ENCODE peak calls at places on chromosomes 12 and 14, in nine cellular contexts. N is neural progenitor cell; V is psoas muscle; E is pancreas; F is fibroblast of lung; J is CD4-positive, alpha-beta memory T cell; T is dorsolateral prefrontal cortex; X is Karpas-422; K is naive thymus-derived CD4-positive, alpha-beta T cell. B is an unnamed sample.

GRCh38 chr12:47686645-47687240 is 19.1 kb downstream of the RPAP3 start:
- DNase-seq in J (peak; percentile 22), E (no peak), N (peak; percentile 40), X (peak; percentile 75), V (no peak), F (peak; percentile 45), T (no peak), K (peak; percentile 48), B (no peak)

GRCh38 chr14:76581592-76581991 is 179.7 kb upstream of the VASH1 start:
- DNase-seq in V (no peak), E (no peak), X (no peak), J (no peak), N (no peak), K (no peak), T (no peak), F (no peak), B (no peak)

GRCh38 chr12:76341436-76342030 is 6.7 kb downstream of the BBS10 start:
- DNase-seq in T (no peak), X (no peak), F (peak; percentile 74), V (no peak), E (no peak), K (no peak), J (no peak), N (no peak), B (no peak)

GRCh38 chr12:132433641-132434395 is 56.1 kb upstream of the FBRSL1 start:
- DNase-seq in F (no peak), X (no peak), K (no peak), J (no peak), N (no peak), E (peak; percentile 73), T (no peak), V (no peak), B (no peak)

GRCh38 chr14:91177073-91177796 is 63.4 kb downstream of the DGLUCY start:
- DNase-seq in K (peak; percentile 74), E (no peak), N (peak; percentile 69), F (peak; percentile 58), V (peak; percentile 44), X (peak; percentile 92), T (no peak), J (peak; percentile 75), B (no peak)

GRCh38 chr12:81627336-81628189 is 131.6 kb downstream of the PPFIA2 start:
- DNase-seq in X (peak; percentile 70), F (peak; percentile 51), T (no peak), V (no peak), K (no peak), E (no peak), J (no peak), N (peak; percentile 63), B (no peak)

GRCh38 chr12:119241049-119241448 is 62.3 kb downstream of the HSPB8 start:
- DNase-seq in K (no peak), F (no peak), V (no peak), J (no peak), E (no peak), T (no peak), X (no peak), N (no peak), B (peak; percentile 8)

GRCh38 chr12:19546027-19546426 is 106.7 kb downstream of the AEBP2 start:
- DNase-seq in X (no peak), V (peak; percentile 20), K (no peak), J (no peak), E (no peak), N (no peak), F (peak; percentile 29), T (no peak), B (no peak)

GRCh38 chr12:25496098-25496587 is 56.9 kb downstream of the LMNTD1 start:
- DNase-seq in E (no peak), F (peak; percentile 68), X (no peak), J (peak; percentile 26), V (no peak), T (no peak), K (no peak), N (no peak), B (no peak)

GRCh38 chr14:55298423-55298822 is 27.2 kb downstream of the FBXO34 start:
- DNase-seq in N (no peak), E (no peak), J (no peak), V (no peak), F (no peak), X (no peak), T (no peak), K (no peak), B (no peak)

GRCh38 chr12:104636496-104636895 is 179.7 kb downstream of the CHST11 start:
- DNase-seq in J (no peak), E (no peak), X (no peak), T (no peak), V (no peak), K (no peak), N (no peak), F (no peak), B (no peak)

GRCh38 chr12:11397366-11397765 is 2.0 kb upstream of the PRB2 start:
- DNase-seq in J (no peak), X (no peak), T (no peak), N (no peak), E (no peak), V (no peak), F (no peak), K (no peak), B (no peak)

GRCh38 chr12:69686731-69687130 is 12.4 kb downstream of the BEST3 start:
- DNase-seq in N (no peak), X (no peak), E (no peak), K (no peak), F (no peak), J (no peak), V (no peak), T (no peak), B (no peak)

GRCh38 chr12:52087961-52088820 is 8.7 kb downstream of the SMIM41 start:
- DNase-seq in T (no peak), X (peak; percentile 79), E (no peak), N (no peak), K (no peak), J (no peak), F (no peak), V (no peak), B (peak; percentile 57)

GRCh38 chr12:131571827-131572226 is 139.1 kb upstream of the SFSWAP start:
- DNase-seq in J (no peak), V (no peak), X (no peak), F (no peak), N (no peak), K (no peak), E (no peak), T (no peak), B (no peak)

GRCh38 chr14:21997300-21997699 is 323.7 kb upstream of the OR4E1 start:
- DNase-seq in J (peak; percentile 52), F (no peak), X (peak; percentile 82), E (no peak), V (no peak), N (peak; percentile 76), T (no peak), K (peak; percentile 47), B (no peak)

GRCh38 chr12:78018939-78019338 is 188.2 kb downstream of the NAV3 start:
- DNase-seq in K (no peak), E (no peak), N (no peak), J (no peak), X (no peak), F (no peak), T (no peak), V (no peak), B (no peak)

GRCh38 chr14:25381498-25381897 is 331.6 kb upstream of the STXBP6 start:
- DNase-seq in T (no peak), E (no peak), J (no peak), F (no peak), X (peak; percentile 63), K (no peak), V (no peak), N (peak; percentile 9), B (no peak)

GRCh38 chr12:69732088-69732487 is 6.6 kb upstream of the RAB3IP start:
- DNase-seq in E (no peak), K (no peak), T (no peak), X (no peak), F (peak; percentile 68), J (no peak), V (no peak), N (no peak), B (no peak)

GRCh38 chr14:49768301-49769121 is 558 bp downstream of the KLHDC2 start:
- DNase-seq in X (peak; percentile 89), J (peak; percentile 75), E (peak; percentile 68), N (peak; percentile 70), T (peak; percentile 65), V (peak; percentile 64), K (peak; percentile 65), F (peak; percentile 77), B (peak; percentile 73)

GRCh38 chr12:65196762-65197567 is 27.6 kb downstream of the LEMD3 start:
- DNase-seq in T (no peak), K (no peak), F (no peak), X (no peak), J (no peak), E (no peak), V (no peak), N (no peak), B (no peak)

GRCh38 chr14:42277840-42278239 is 671.2 kb downstream of the LRFN5 start:
- DNase-seq in F (no peak), K (no peak), E (no peak), V (no peak), N (no peak), T (no peak), J (no peak), X (peak; percentile 67), B (no peak)

GRCh38 chr12:131736807-131737484 is 26.1 kb downstream of the SFSWAP start:
- DNase-seq in N (no peak), J (no peak), F (peak; percentile 89), T (no peak), K (no peak), V (no peak), X (no peak), E (no peak), B (no peak)

GRCh38 chr14:61713724-61714437 is 18.6 kb downstream of the HIF1A start:
- DNase-seq in F (no peak), E (no peak), T (no peak), J (no peak), V (no peak), N (no peak), K (no peak), X (no peak), B (no peak)
- H3K4me3 ChIP-seq in F (no peak overlapping the region), E (no peak overlapping the region), T (no peak overlapping the region), J (no peak overlapping the region), V (no peak overlapping the region), N (no peak overlapping the region), K (no peak overlapping the region), X (no peak overlapping the region), B (no peak overlapping the region)

GRCh38 chr14:36001936-36002335 is 174.6 kb downstream of the PTCSC3 start:
- DNase-seq in E (no peak), F (no peak), J (no peak), V (no peak), N (peak; percentile 70), X (no peak), T (no peak), K (no peak), B (no peak)
- H3K27me3 ChIP-seq in E (no peaks in the 10 kb centered on the region), F (no peaks in the 10 kb centered on the region), J (no peaks in the 10 kb centered on the region), V (no peaks in the 10 kb centered on the region), N (no peaks in the 10 kb centered on the region), X (no peaks in the 10 kb centered on the region), T (no peaks in the 10 kb centered on the region), K (no peaks in the 10 kb centered on the region), B (no peaks in the 10 kb centered on the region)

GRCh38 chr14:36835145-36835544 is 173.5 kb downstream of the PAX9 start:
- DNase-seq in K (no peak), N (peak; percentile 30), F (no peak), E (no peak), V (no peak), X (peak; percentile 84), J (no peak), T (no peak), B (no peak)
- H3K4me3 ChIP-seq in K (no peak overlapping the region), N (no peak overlapping the region), F (no peak overlapping the region), E (no peak overlapping the region), V (no peak overlapping the region), X (peak overlapping the region; percentile 20), J (no peak overlapping the region), T (no peak overlapping the region), B (no peak overlapping the region)

GRCh38 chr12:49355913-49356312 is 9.2 kb downstream of the DNAJC22 start:
- DNase-seq in F (no peak), T (no peak), E (no peak), J (no peak), N (no peak), X (no peak), K (no peak), V (no peak), B (no peak)
- H3K27me3 ChIP-seq in F (no peaks in the 10 kb centered on the region), T (no peaks in the 10 kb centered on the region), E (no peaks in the 10 kb centered on the region), J (peaks cover 14% of the 10 kb centered on the region), N (no peaks in the 10 kb centered on the region), X (no peaks in the 10 kb centered on the region), K (peaks cover 2% of the 10 kb centered on the region), V (no peaks in the 10 kb centered on the region), B (no peaks in the 10 kb centered on the region)